ENCODE peak calls at places on chromosome 16, in six cellular contexts. D is lower lobe of right lung, X is GM23248, V is body of pancreas, W is IMR-90, B is RWPE2. E is an unnamed sample.

GRCh38 chr16:85126383-85126730 is 14.1 kb upstream of the CIBAR2 start:
- DNase-seq in D (no peak), B (no peak), X (no peak), W (no peak), V (peak; percentile 63), E (no peak)

GRCh38 chr16:51034481-51035109 is 116.5 kb downstream of the SALL1 start:
- DNase-seq in V (no peak), B (no peak), D (no peak), X (no peak), W (no peak), E (no peak)

GRCh38 chr16:66695474-66695934 is 1.0 kb downstream of the CMTM4 start:
- DNase-seq in D (no peak), W (no peak), B (no peak), V (peak; percentile 29), X (no peak), E (no peak)

GRCh38 chr16:12406158-12406557 is 397.5 kb downstream of the CPPED1 start:
- DNase-seq in W (no peak), V (no peak), B (no peak), X (no peak), D (no peak), E (no peak)

GRCh38 chr16:49697631-49698030 is 158.3 kb downstream of the ZNF423 start:
- DNase-seq in B (no peak), W (no peak), D (no peak), X (no peak), V (no peak), E (no peak)

GRCh38 chr16:976389-976931 is 5.1 kb upstream of the SOX8 start:
- DNase-seq in X (no peak), B (no peak), V (no peak), D (no peak), W (no peak), E (no peak)

GRCh38 chr16:53784312-53784711 is 80.4 kb downstream of the FTO start:
- DNase-seq in D (no peak), X (no peak), B (peak; percentile 70), W (no peak), V (no peak), E (no peak)

GRCh38 chr16:2040450-2041105 is 7.1 kb downstream of the NTHL1 start:
- DNase-seq in D (no peak), V (no peak), B (no peak), W (no peak), X (no peak), E (no peak)

GRCh38 chr16:68995011-68995504 is 110.4 kb upstream of the HAS3 start:
- DNase-seq in D (no peak), V (peak; percentile 15), X (peak; percentile 69), W (peak; percentile 58), B (peak; percentile 88), E (peak; percentile 47)

GRCh38 chr16:733382-734207 is 6.7 kb downstream of the HAGHL start:
- DNase-seq in X (no peak), B (peak; percentile 68), W (no peak), V (no peak), D (no peak), E (no peak)

GRCh38 chr16:85911531-85911930 is 12.6 kb downstream of the IRF8 start:
- DNase-seq in D (no peak), W (no peak), X (no peak), V (no peak), B (no peak), E (no peak)

DNA sequence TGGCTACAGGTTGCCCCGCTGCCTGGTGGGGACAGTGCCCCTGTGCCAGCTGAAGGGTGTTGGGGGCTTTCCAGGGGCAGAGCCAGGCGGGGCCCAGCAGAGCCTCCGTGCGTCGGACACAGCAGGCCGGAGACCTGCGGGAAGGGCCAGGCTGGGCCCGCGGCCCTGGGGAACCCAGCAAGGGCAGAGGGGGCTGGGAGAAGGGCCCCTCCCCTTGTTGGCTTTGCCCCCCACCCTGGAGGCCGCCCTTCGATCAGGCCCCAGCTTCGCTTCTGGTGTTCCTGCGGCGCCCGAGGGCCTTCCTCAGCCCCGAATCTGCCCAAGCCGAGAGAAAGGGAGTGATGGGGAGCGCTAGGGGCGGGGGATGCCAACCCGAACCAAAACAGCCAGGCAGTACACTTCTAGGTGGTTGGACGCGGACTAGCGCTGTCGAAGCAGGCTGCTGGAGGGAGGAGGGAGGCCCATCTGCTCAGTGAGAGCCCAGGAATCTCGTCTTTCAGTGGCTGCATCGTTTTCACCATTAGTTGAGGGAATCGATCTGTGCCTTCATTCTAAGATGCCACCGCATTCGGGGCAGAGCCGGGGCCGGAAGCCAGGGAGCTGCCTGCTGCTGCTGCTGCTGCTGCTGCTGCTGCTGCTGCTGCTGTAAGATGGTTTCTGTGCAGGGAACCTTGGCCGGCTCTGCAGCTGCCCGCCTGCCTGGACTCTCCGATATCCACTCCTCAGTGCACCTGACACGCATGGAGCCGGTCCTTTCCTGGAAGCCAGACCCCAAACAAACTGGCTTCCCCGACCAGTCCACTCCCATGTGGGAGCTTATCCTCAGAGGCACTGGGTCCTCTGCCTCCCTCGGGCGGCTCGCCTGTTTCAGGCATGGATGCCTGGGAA is 1.6 kb downstream of the JPH3 start:
- DNase-seq in W (no peak), D (no peak), V (no peak), X (no peak), B (no peak), E (no peak)
- H3K27me3 ChIP-seq in W (peaks cover 71% of the 10 kb centered on the region), D (peaks cover 88% of the 10 kb centered on the region), V (peaks cover 11% of the 10 kb centered on the region), X (peaks cover 70% of the 10 kb centered on the region), B (peaks cover 65% of the 10 kb centered on the region), E (peaks cover 16% of the 10 kb centered on the region)

GRCh38 chr16:88285514-88285822 is 97.3 kb upstream of the ZNF469 start:
- DNase-seq in V (no peak), B (peak; percentile 45), D (peak; percentile 28), W (no peak), X (no peak), E (no peak)

GRCh38 chr16:88288303-88288702 is 94.5 kb upstream of the ZNF469 start:
- DNase-seq in D (no peak), W (no peak), V (no peak), X (no peak), B (no peak), E (no peak)

GRCh38 chr16:88287219-88287618 is 95.5 kb upstream of the ZNF469 start:
- DNase-seq in V (no peak), B (no peak), X (no peak), D (no peak), W (no peak), E (no peak)

GRCh38 chr16:88284626-88285513 is 97.9 kb upstream of the ZNF469 start:
- DNase-seq in W (no peak), B (no peak), V (no peak), D (peak; percentile 18), X (no peak), E (no peak)

DNA sequence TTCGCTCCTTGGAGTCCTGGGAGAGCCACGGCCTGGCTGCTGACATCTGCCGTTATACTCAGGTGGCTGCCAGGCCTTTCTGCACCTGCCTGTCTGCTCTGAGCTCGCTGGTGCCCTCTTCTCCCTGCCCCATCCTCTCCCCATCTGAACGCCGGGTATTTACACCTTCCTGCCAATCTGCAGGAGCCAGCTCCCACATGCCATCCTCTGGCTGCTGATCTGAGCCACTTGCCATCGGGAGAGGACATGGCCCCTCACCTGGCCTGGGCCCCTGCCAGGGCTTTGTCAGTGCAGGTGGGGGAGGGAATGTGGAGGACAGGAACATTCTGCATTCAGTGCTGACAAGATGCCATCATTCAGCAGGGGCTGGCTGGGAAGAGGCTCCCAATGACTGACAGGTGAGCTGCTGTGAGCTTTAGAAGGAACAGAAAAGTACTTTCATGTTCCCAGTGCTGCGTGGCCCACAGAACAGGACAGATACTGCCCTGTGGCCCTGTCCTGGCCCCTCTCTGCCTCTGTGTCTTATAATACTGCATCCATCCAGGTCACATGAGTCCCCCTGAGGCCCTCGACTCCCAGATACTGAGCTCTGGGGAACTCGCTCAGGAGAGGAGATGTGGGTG is 96.3 kb upstream of the ZNF469 start:
- DNase-seq in B (peak; percentile 44), X (no peak), V (no peak), W (no peak), D (peak; percentile 30), E (no peak)
- H3K9me3 ChIP-seq in B (peaks cover 3% of the 10 kb centered on the region), X (no peaks in the 10 kb centered on the region), V (no peaks in the 10 kb centered on the region), W (peaks cover 14% of the 10 kb centered on the region), D (peaks cover 17% of the 10 kb centered on the region), E (peaks cover 2% of the 10 kb centered on the region)

GRCh38 chr16:88377961-88378360 is 4.8 kb upstream of the ZNF469 start:
- DNase-seq in X (no peak), V (no peak), D (peak; percentile 32), W (no peak), B (no peak), E (no peak)
- H3K27me3 ChIP-seq in X (no peaks in the 10 kb centered on the region), V (no peaks in the 10 kb centered on the region), D (peaks cover 24% of the 10 kb centered on the region), W (no peaks in the 10 kb centered on the region), B (peaks cover 10% of the 10 kb centered on the region), E (no peaks in the 10 kb centered on the region)

GRCh38 chr16:35564148-35564547 is 2104.7 kb downstream of the TP53TG3F start:
- DNase-seq in X (no peak), B (no peak), V (no peak), D (no peak), W (no peak), E (no peak)
- H3K9me3 ChIP-seq in X (no peaks in the 10 kb centered on the region), B (no peaks in the 10 kb centered on the region), V (no peaks in the 10 kb centered on the region), D (no peaks in the 10 kb centered on the region), W (peaks cover 13% of the 10 kb centered on the region), E (no peaks in the 10 kb centered on the region)

DNA sequence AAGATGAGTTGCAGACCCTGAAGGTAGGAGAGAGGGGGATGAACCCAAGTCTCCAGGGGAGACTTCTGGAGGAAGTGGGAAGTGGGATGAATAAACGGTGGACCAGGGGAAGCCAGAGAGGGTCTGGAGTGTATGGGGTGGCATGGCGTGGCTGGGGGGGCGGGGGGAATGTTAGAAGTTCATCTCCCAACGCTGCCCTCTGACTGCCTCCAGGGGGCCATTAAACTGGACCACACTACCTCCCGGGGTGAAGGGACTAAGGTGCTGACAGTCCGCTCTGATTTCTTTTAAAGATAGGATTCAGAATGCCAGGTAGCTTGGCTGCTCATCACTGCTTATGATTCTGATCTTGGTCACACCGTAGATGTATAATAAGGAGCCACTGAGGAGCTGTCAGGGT is 21.2 kb downstream of the ST3GAL2 start:
- DNase-seq in W (no peak), B (no peak), X (no peak), D (no peak), V (no peak), E (no peak)
- H3K27me3 ChIP-seq in W (no peaks in the 10 kb centered on the region), B (no peaks in the 10 kb centered on the region), X (no peaks in the 10 kb centered on the region), D (no peaks in the 10 kb centered on the region), V (no peaks in the 10 kb centered on the region), E (no peaks in the 10 kb centered on the region)

GRCh38 chr16:35841632-35842031 is 2382.2 kb downstream of the TP53TG3F start:
- DNase-seq in X (no peak), D (no peak), V (no peak), W (no peak), B (no peak), E (no peak)
- H3K9me3 ChIP-seq in X (no peaks in the 10 kb centered on the region), D (no peaks in the 10 kb centered on the region), V (no peaks in the 10 kb centered on the region), W (peaks cover 5% of the 10 kb centered on the region), B (peaks cover 2% of the 10 kb centered on the region), E (no peaks in the 10 kb centered on the region)

E was measured in MG63.